ENCODE peak calls at places on chromosomes 6 and 20, in four cellular contexts. P, H, G and T are unnamed samples.

GRCh38 chr6:158839796-158840195 is 20.6 kb upstream of the EZR start:
- DNase-seq in P (no peak), H (no peak), G (no peak), T (no peak)

GRCh38 chr6:1610497-1611321 is 994 bp downstream of the FOXC1 start:
- DNase-seq in H (no peak), G (no peak), P (peak; percentile 50), T (peak; percentile 41)

GRCh38 chr20:57589728-57590484 is 29.0 kb downstream of the PCK1 start:
- DNase-seq in H (no peak), G (no peak), P (no peak), T (peak; percentile 8)

GRCh38 chr20:62710886-62711702 is 2.5 kb downstream of the NTSR1 start:
- DNase-seq in P (no peak), H (no peak), G (no peak), T (peak; percentile 31)

GRCh38 chr6:105900120-105900937 is 185.8 kb upstream of the PRDM1 start:
- DNase-seq in G (no peak), P (no peak), H (no peak), T (no peak)

GRCh38 chr6:21102624-21103023 is 490.9 kb upstream of the SOX4 start:
- DNase-seq in P (no peak), H (no peak), G (no peak), T (no peak)

GRCh38 chr6:24154121-24154520 is 28.1 kb downstream of the NRSN1 start:
- DNase-seq in P (no peak), G (no peak), H (no peak), T (no peak)

GRCh38 chr20:4369119-4369797 is 352.5 kb upstream of the PRND start:
- DNase-seq in G (no peak), P (no peak), H (no peak), T (no peak)

GRCh38 chr20:46111028-46111835 is 6.9 kb upstream of the CD40 start:
- DNase-seq in H (no peak), G (no peak), P (no peak), T (peak; percentile 57)

GRCh38 chr6:134888316-134888715 is 61.6 kb downstream of the ALDH8A1 start:
- DNase-seq in P (no peak), G (no peak), H (no peak), T (no peak)

GRCh38 chr6:116405147-116405546 is 34.4 kb downstream of the DSE start:
- DNase-seq in H (no peak), P (no peak), G (peak; percentile 31), T (no peak)

GRCh38 chr6:130766239-130767144 is 60.7 kb upstream of the SMLR1 start:
- DNase-seq in P (no peak), H (no peak), G (no peak), T (no peak)

GRCh38 chr6:39451831-39452230 is 129.3 kb upstream of the KCNK16 start:
- DNase-seq in G (no peak), P (no peak), H (peak; percentile 8), T (no peak)

GRCh38 chr6:6556738-6557503 is 31.6 kb upstream of the LY86 start:
- DNase-seq in H (no peak), P (no peak), G (peak; percentile 26), T (peak; percentile 48)

GRCh38 chr6:3001146-3001772 is 1.6 kb downstream of the NQO2 start:
- DNase-seq in G (no peak), H (no peak), P (no peak), T (no peak)

GRCh38 chr6:31541059-31541657 is 645 bp downstream of the DDX39B start:
- DNase-seq in H (no peak), G (peak; percentile 43), P (peak; percentile 61), T (peak; percentile 48)

GRCh38 chr20:58634121-58634817 is 16.8 kb upstream of the STX16 start:
- DNase-seq in P (no peak), G (peak; percentile 59), H (no peak), T (no peak)

GRCh38 chr6:41040911-41041536 is 1.2 kb upstream of the TSPO2 start:
- DNase-seq in G (no peak), H (no peak), P (no peak), T (no peak)

GRCh38 chr6:17276766-17277165 is 4.4 kb upstream of the RBM24 start:
- DNase-seq in G (no peak), H (no peak), P (peak; percentile 67), T (peak; percentile 54)

GRCh38 chr6:114421219-114421618 is 78.4 kb upstream of the HS3ST5 start:
- DNase-seq in G (no peak), H (no peak), P (no peak), T (no peak)

GRCh38 chr6:105993769-105994521 is 92.2 kb upstream of the PRDM1 start:
- DNase-seq in H (no peak), P (peak; percentile 64), G (peak; percentile 45), T (no peak)

GRCh38 chr6:28312939-28313338 is 23.0 kb downstream of the ZSCAN31 start:
- DNase-seq in G (no peak), P (no peak), H (no peak), T (no peak)

GRCh38 chr20:45459606-45460005 is 9.9 kb upstream of the WFDC2 start:
- DNase-seq in G (no peak), P (no peak), H (no peak), T (no peak)

GRCh38 chr6:116386581-116387299 is 16.0 kb downstream of the DSE start:
- DNase-seq in H (no peak), G (no peak), P (no peak), T (no peak)

GRCh38 chr6:164097557-164098398 is 683.3 kb downstream of the QKI start:
- DNase-seq in P (peak; percentile 50), G (peak; percentile 38), H (no peak), T (no peak)

GRCh38 chr6:12294851-12295536 is 4.8 kb downstream of the EDN1 start:
- DNase-seq in P (no peak), H (no peak), G (no peak), T (no peak)

GRCh38 chr6:13304580-13305255 is 23.6 kb downstream of the TBC1D7 start:
- DNase-seq in P (no peak), H (no peak), G (no peak), T (no peak)

GRCh38 chr20:63234693-63235398 is 859 bp upstream of the BIRC7 start:
- DNase-seq in P (no peak), H (no peak), G (no peak), T (no peak)

GRCh38 chr6:88780714-88781389 is 182.6 kb downstream of the RNGTT start:
- DNase-seq in P (no peak), H (peak; percentile 46), G (peak; percentile 27), T (peak; percentile 28)

GRCh38 chr20:19996970-19997369 is 20.2 kb upstream of the NAA20 start:
- DNase-seq in G (peak; percentile 51), H (no peak), P (peak; percentile 61), T (no peak)
- H3K27ac ChIP-seq in G (peak overlapping the region; percentile 63), H (peak overlapping the region; percentile 12), P (peak overlapping the region; percentile 83), T (peak overlapping the region; percentile 38)

DNA sequence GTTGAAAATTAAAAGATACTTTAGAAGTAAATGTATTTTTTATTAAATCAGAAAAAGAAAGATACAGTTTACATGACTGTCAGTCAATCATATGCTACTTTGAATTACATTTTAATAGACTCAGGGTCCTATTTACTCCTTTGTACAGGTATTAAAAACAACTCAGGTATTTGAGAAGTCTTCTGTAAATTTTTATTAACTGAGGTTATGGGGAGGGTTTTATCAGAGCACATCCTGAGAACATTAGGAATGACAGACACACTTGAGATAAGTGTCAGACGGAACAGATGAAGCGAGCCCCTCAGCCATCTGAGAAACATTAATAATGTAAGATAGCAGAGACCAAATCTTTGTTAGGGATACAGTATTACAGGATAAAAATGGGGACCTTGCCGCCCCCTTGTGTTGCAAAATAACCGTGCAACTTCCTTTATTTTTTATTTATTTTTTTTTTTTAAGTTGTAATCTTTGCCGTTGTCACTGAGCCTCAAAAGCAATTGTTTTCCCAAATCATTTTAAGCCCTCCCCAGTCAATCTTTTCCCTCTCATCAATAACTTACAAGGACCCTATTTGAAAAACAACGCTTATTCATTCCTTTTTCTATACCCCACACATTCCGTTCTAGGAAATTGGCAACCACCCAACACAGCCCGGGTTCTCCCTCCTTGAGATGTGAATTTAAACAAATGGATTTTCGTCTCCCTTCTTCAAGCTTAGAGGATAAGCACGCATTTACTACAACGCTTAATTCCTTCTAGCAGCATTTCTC is 126.7 kb downstream of the BCAS1 start:
- DNase-seq in G (no peak), H (no peak), P (no peak), T (no peak)
- TF ChIP-seq CTCF in G (peak; percentile 31), H (peak; percentile 75), P (peak; percentile 48), T (peak; percentile 70)

GRCh38 chr20:53646550-53646949 is 52.9 kb upstream of the ZNF217 start:
- DNase-seq in G (no peak), P (no peak), H (no peak), T (no peak)
- H3K4me1 ChIP-seq in G (no peaks in the 10 kb centered on the region), P (no peaks in the 10 kb centered on the region), H (peaks cover 31% of the 10 kb centered on the region), T (peaks cover 16% of the 10 kb centered on the region)

DNA sequence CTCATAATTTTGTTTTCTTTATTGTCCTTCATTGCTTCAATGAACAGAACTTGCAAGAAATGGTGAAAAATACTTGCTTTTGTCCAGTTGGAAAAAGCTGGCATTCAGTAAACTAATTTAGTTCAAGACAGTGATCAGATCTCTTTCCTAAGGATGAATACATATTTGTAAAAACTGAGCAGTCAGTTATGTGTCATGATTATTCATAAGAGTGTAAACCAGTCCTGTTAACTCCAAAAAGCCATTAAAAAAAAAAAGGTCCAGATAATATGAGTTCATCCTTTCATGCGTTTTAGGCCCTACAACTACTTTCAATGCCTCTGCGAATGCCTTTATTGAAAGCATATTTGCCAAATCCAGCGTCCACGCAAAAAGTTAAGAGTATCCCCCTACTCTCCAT is 609 bp downstream of the PGM3 start:
- DNase-seq in H (no peak), P (no peak), G (no peak), T (no peak)
- H3K27ac ChIP-seq in H (peak overlapping the region; percentile 81), P (peak overlapping the region; percentile 88), G (peak overlapping the region; percentile 81), T (peak overlapping the region; percentile 84)

GRCh38 chr20:47780990-47781389 is 4.3 kb downstream of the SULF2 start:
- DNase-seq in P (no peak), G (no peak), H (no peak), T (no peak)
- TF ChIP-seq CTCF in P (no peak), G (no peak), H (no peak), T (no peak)

DNA sequence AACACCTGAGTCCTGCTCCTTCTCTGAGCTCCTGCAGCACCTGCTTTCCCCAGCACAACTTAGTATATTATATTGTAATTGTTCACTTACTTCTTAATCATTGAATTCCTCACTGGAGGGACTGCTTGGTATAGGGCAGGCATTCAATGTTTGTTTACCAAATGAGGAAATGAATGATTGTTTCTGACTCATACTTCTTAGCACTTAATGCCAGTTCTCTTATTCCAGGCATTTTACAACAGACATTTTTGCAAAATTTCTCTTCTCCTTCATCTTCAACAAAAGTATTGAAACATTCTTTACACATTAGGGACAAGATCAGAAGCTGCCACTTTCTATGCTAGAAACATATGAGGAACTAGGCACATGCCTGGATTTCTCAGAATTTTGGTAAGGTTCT is 119.4 kb downstream of the TBX18 start:
- DNase-seq in P (no peak), H (no peak), G (no peak), T (no peak)
- H3K4me1 ChIP-seq in P (no peaks in the 10 kb centered on the region), H (no peaks in the 10 kb centered on the region), G (no peaks in the 10 kb centered on the region), T (no peaks in the 10 kb centered on the region)

GRCh38 chr6:156899532-156899931 is 122.4 kb downstream of the ARID1B start:
- DNase-seq in P (no peak), H (no peak), G (no peak), T (no peak)
- H3K27ac ChIP-seq in P (no peak overlapping the region), H (no peak overlapping the region), G (no peak overlapping the region), T (no peak overlapping the region)